ENCODE peak calls at places on chromosomes 4 and X, in ten cellular contexts. One of them, this sample, is unnamed.

GRCh38 chr4:125728568-125728967 is 413.8 kb downstream of the FAT4 start:
- DNase-seq in activated CD8-positive, alpha-beta memory T cell treated with anti-CD3 and anti-CD28 coated beads for 48 hours: no peak
- DNase-seq in Panc1: peak
- DNase-seq in RPMI7951: peak
- DNase-seq in ELR: peak
- DNase-seq in caudate nucleus: no peak
- DNase-seq in hippocampal formation: no peak
- DNase-seq in NCI-H2029: no peak
- DNase-seq in T-cell: no peak
- DNase-seq in IMR-90: peak
- DNase-seq in this sample: peak

GRCh38 chr4:146916479-146917076 is 29.1 kb downstream of the TTC29 start:
- DNase-seq in caudate nucleus: peak
- DNase-seq in hippocampal formation: no peak
- DNase-seq in ELR: peak
- DNase-seq in Panc1: peak
- DNase-seq in T-cell: no peak
- DNase-seq in activated CD8-positive, alpha-beta memory T cell treated with anti-CD3 and anti-CD28 coated beads for 48 hours: no peak
- DNase-seq in IMR-90: peak
- DNase-seq in RPMI7951: peak
- DNase-seq in NCI-H2029: peak
- DNase-seq in this sample: peak

GRCh38 chr4:141636077-141636770 is at the start of gene IL15:
- DNase-seq in caudate nucleus: no peak
- DNase-seq in IMR-90: peak
- DNase-seq in RPMI7951: peak
- DNase-seq in T-cell: peak
- DNase-seq in ELR: peak
- DNase-seq in hippocampal formation: peak
- DNase-seq in activated CD8-positive, alpha-beta memory T cell treated with anti-CD3 and anti-CD28 coated beads for 48 hours: peak
- DNase-seq in NCI-H2029: peak
- DNase-seq in Panc1: no peak
- DNase-seq in this sample: peak

GRCh38 chrX:51614353-51614752 is 4.4 kb downstream of the CENPVL3 start:
- DNase-seq in activated CD8-positive, alpha-beta memory T cell treated with anti-CD3 and anti-CD28 coated beads for 48 hours: no peak
- DNase-seq in Panc1: peak
- DNase-seq in NCI-H2029: no peak
- DNase-seq in T-cell: no peak
- DNase-seq in hippocampal formation: no peak
- DNase-seq in caudate nucleus: peak
- DNase-seq in IMR-90: peak
- DNase-seq in RPMI7951: peak
- DNase-seq in ELR: peak
- DNase-seq in this sample: no peak

GRCh38 chrX:47145408-47146120 is 543 bp downstream of the RBM10 start:
- DNase-seq in ELR: no peak
- DNase-seq in T-cell: peak
- DNase-seq in NCI-H2029: no peak
- DNase-seq in hippocampal formation: no peak
- DNase-seq in IMR-90: no peak
- DNase-seq in caudate nucleus: no peak
- DNase-seq in activated CD8-positive, alpha-beta memory T cell treated with anti-CD3 and anti-CD28 coated beads for 48 hours: no peak
- DNase-seq in Panc1: no peak
- DNase-seq in RPMI7951: no peak
- DNase-seq in this sample: no peak

GRCh38 chr4:22389240-22389871 is 126.5 kb downstream of the ADGRA3 start:
- DNase-seq in NCI-H2029: peak
- DNase-seq in RPMI7951: peak
- DNase-seq in caudate nucleus: peak
- DNase-seq in T-cell: peak
- DNase-seq in Panc1: peak
- DNase-seq in ELR: peak
- DNase-seq in IMR-90: peak
- DNase-seq in hippocampal formation: no peak
- DNase-seq in activated CD8-positive, alpha-beta memory T cell treated with anti-CD3 and anti-CD28 coated beads for 48 hours: no peak
- DNase-seq in this sample: peak

GRCh38 chr4:53706422-53707032 is 115.2 kb upstream of the LNX1 start:
- DNase-seq in Panc1: no peak
- DNase-seq in hippocampal formation: no peak
- DNase-seq in NCI-H2029: peak
- DNase-seq in IMR-90: peak
- DNase-seq in T-cell: no peak
- DNase-seq in ELR: peak
- DNase-seq in caudate nucleus: no peak
- DNase-seq in RPMI7951: peak
- DNase-seq in activated CD8-positive, alpha-beta memory T cell treated with anti-CD3 and anti-CD28 coated beads for 48 hours: no peak
- DNase-seq in this sample: no peak

GRCh38 chr4:155591201-155591600 is 75.4 kb upstream of the GUCY1A1 start:
- DNase-seq in RPMI7951: no peak
- DNase-seq in ELR: no peak
- DNase-seq in T-cell: no peak
- DNase-seq in Panc1: no peak
- DNase-seq in activated CD8-positive, alpha-beta memory T cell treated with anti-CD3 and anti-CD28 coated beads for 48 hours: no peak
- DNase-seq in caudate nucleus: no peak
- DNase-seq in IMR-90: no peak
- DNase-seq in NCI-H2029: no peak
- DNase-seq in hippocampal formation: no peak
- DNase-seq in this sample: no peak

GRCh38 chr4:165537028-165537648 is 158.3 kb downstream of the CPE start:
- DNase-seq in T-cell: no peak
- DNase-seq in hippocampal formation: no peak
- DNase-seq in caudate nucleus: no peak
- DNase-seq in IMR-90: peak
- DNase-seq in ELR: peak
- DNase-seq in activated CD8-positive, alpha-beta memory T cell treated with anti-CD3 and anti-CD28 coated beads for 48 hours: no peak
- DNase-seq in NCI-H2029: no peak
- DNase-seq in RPMI7951: peak
- DNase-seq in Panc1: peak
- DNase-seq in this sample: no peak

GRCh38 chrX:133403984-133404383 is 11.3 kb downstream of the GPC4 start:
- DNase-seq in hippocampal formation: no peak
- DNase-seq in RPMI7951: no peak
- DNase-seq in NCI-H2029: no peak
- DNase-seq in activated CD8-positive, alpha-beta memory T cell treated with anti-CD3 and anti-CD28 coated beads for 48 hours: no peak
- DNase-seq in IMR-90: no peak
- DNase-seq in Panc1: no peak
- DNase-seq in T-cell: no peak
- DNase-seq in ELR: no peak
- DNase-seq in caudate nucleus: no peak
- DNase-seq in this sample: no peak

GRCh38 chr4:86961605-86962295 is 26.9 kb downstream of the AFF1 start:
- DNase-seq in ELR: no peak
- DNase-seq in RPMI7951: peak
- DNase-seq in IMR-90: peak
- DNase-seq in hippocampal formation: no peak
- DNase-seq in activated CD8-positive, alpha-beta memory T cell treated with anti-CD3 and anti-CD28 coated beads for 48 hours: no peak
- DNase-seq in T-cell: no peak
- DNase-seq in caudate nucleus: no peak
- DNase-seq in Panc1: no peak
- DNase-seq in NCI-H2029: no peak
- DNase-seq in this sample: no peak

GRCh38 chr4:9867746-9868425 is 86.5 kb downstream of the DRD5 start:
- DNase-seq in NCI-H2029: peak
- DNase-seq in RPMI7951: no peak
- DNase-seq in IMR-90: no peak
- DNase-seq in ELR: no peak
- DNase-seq in T-cell: no peak
- DNase-seq in activated CD8-positive, alpha-beta memory T cell treated with anti-CD3 and anti-CD28 coated beads for 48 hours: no peak
- DNase-seq in hippocampal formation: no peak
- DNase-seq in caudate nucleus: no peak
- DNase-seq in Panc1: no peak
- DNase-seq in this sample: no peak

GRCh38 chr4:4677825-4678522 is 136.1 kb upstream of the STX18 start:
- DNase-seq in caudate nucleus: peak
- DNase-seq in RPMI7951: peak
- DNase-seq in NCI-H2029: no peak
- DNase-seq in IMR-90: peak
- DNase-seq in hippocampal formation: no peak
- DNase-seq in T-cell: no peak
- DNase-seq in ELR: peak
- DNase-seq in activated CD8-positive, alpha-beta memory T cell treated with anti-CD3 and anti-CD28 coated beads for 48 hours: no peak
- DNase-seq in Panc1: no peak
- DNase-seq in this sample: no peak

GRCh38 chr4:80265571-80266266 is 745 bp upstream of the FGF5 start:
- DNase-seq in NCI-H2029: no peak
- DNase-seq in ELR: peak
- DNase-seq in hippocampal formation: no peak
- DNase-seq in RPMI7951: peak
- DNase-seq in IMR-90: peak
- DNase-seq in Panc1: no peak
- DNase-seq in T-cell: no peak
- DNase-seq in activated CD8-positive, alpha-beta memory T cell treated with anti-CD3 and anti-CD28 coated beads for 48 hours: no peak
- DNase-seq in caudate nucleus: no peak
- DNase-seq in this sample: peak

GRCh38 chrX:6262959-6263358 is 34.3 kb upstream of the NLGN4X start:
- DNase-seq in IMR-90: no peak
- DNase-seq in T-cell: no peak
- DNase-seq in hippocampal formation: no peak
- DNase-seq in activated CD8-positive, alpha-beta memory T cell treated with anti-CD3 and anti-CD28 coated beads for 48 hours: no peak
- DNase-seq in ELR: no peak
- DNase-seq in RPMI7951: no peak
- DNase-seq in NCI-H2029: no peak
- DNase-seq in caudate nucleus: no peak
- DNase-seq in Panc1: no peak
- DNase-seq in this sample: no peak

GRCh38 chr4:40193018-40193571 is 3.7 kb upstream of the RHOH start:
- DNase-seq in Panc1: no peak
- DNase-seq in caudate nucleus: no peak
- DNase-seq in activated CD8-positive, alpha-beta memory T cell treated with anti-CD3 and anti-CD28 coated beads for 48 hours: no peak
- DNase-seq in hippocampal formation: no peak
- DNase-seq in T-cell: peak
- DNase-seq in ELR: no peak
- DNase-seq in IMR-90: no peak
- DNase-seq in NCI-H2029: no peak
- DNase-seq in RPMI7951: no peak
- DNase-seq in this sample: no peak

GRCh38 chrX:97405031-97405685 is 521.5 kb downstream of the RPA4 start:
- DNase-seq in hippocampal formation: no peak
- DNase-seq in T-cell: no peak
- DNase-seq in Panc1: no peak
- DNase-seq in NCI-H2029: no peak
- DNase-seq in RPMI7951: no peak
- DNase-seq in caudate nucleus: peak
- DNase-seq in IMR-90: peak
- DNase-seq in activated CD8-positive, alpha-beta memory T cell treated with anti-CD3 and anti-CD28 coated beads for 48 hours: no peak
- DNase-seq in ELR: no peak
- DNase-seq in this sample: no peak

GRCh38 chr4:116023049-116023448 is 909.6 kb upstream of the NDST4 start:
- DNase-seq in Panc1: no peak
- DNase-seq in ELR: no peak
- DNase-seq in caudate nucleus: no peak
- DNase-seq in hippocampal formation: no peak
- DNase-seq in T-cell: no peak
- DNase-seq in RPMI7951: no peak
- DNase-seq in activated CD8-positive, alpha-beta memory T cell treated with anti-CD3 and anti-CD28 coated beads for 48 hours: no peak
- DNase-seq in IMR-90: no peak
- DNase-seq in NCI-H2029: no peak
- DNase-seq in this sample: no peak

GRCh38 chrX:2828404-2829065 is at the start of gene GYG2:
- DNase-seq in hippocampal formation: no peak
- DNase-seq in IMR-90: peak
- DNase-seq in caudate nucleus: no peak
- DNase-seq in ELR: peak
- DNase-seq in NCI-H2029: no peak
- DNase-seq in Panc1: no peak
- DNase-seq in RPMI7951: peak
- DNase-seq in T-cell: no peak
- DNase-seq in activated CD8-positive, alpha-beta memory T cell treated with anti-CD3 and anti-CD28 coated beads for 48 hours: no peak
- DNase-seq in this sample: no peak

GRCh38 chr4:89486042-89486441 is 178.4 kb upstream of the GPRIN3 start:
- DNase-seq in T-cell: no peak
- DNase-seq in IMR-90: peak
- DNase-seq in Panc1: no peak
- DNase-seq in ELR: peak
- DNase-seq in hippocampal formation: no peak
- DNase-seq in NCI-H2029: no peak
- DNase-seq in RPMI7951: peak
- DNase-seq in caudate nucleus: no peak
- DNase-seq in activated CD8-positive, alpha-beta memory T cell treated with anti-CD3 and anti-CD28 coated beads for 48 hours: no peak
- DNase-seq in this sample: no peak

GRCh38 chrX:8289523-8289922 is 118.5 kb upstream of the VCX2 start:
- DNase-seq in IMR-90: no peak
- DNase-seq in hippocampal formation: no peak
- DNase-seq in caudate nucleus: no peak
- DNase-seq in Panc1: no peak
- DNase-seq in activated CD8-positive, alpha-beta memory T cell treated with anti-CD3 and anti-CD28 coated beads for 48 hours: no peak
- DNase-seq in NCI-H2029: no peak
- DNase-seq in ELR: peak
- DNase-seq in T-cell: no peak
- DNase-seq in RPMI7951: no peak
- DNase-seq in this sample: no peak

GRCh38 chr4:90030953-90031352 is 96.2 kb upstream of the CCSER1 start:
- DNase-seq in caudate nucleus: no peak
- DNase-seq in activated CD8-positive, alpha-beta memory T cell treated with anti-CD3 and anti-CD28 coated beads for 48 hours: no peak
- DNase-seq in IMR-90: no peak
- DNase-seq in NCI-H2029: no peak
- DNase-seq in hippocampal formation: no peak
- DNase-seq in RPMI7951: no peak
- DNase-seq in Panc1: no peak
- DNase-seq in T-cell: no peak
- DNase-seq in ELR: no peak
- DNase-seq in this sample: no peak

GRCh38 chr4:56861365-56861764 is 39.9 kb upstream of the SPINK2 start:
- DNase-seq in caudate nucleus: no peak
- DNase-seq in activated CD8-positive, alpha-beta memory T cell treated with anti-CD3 and anti-CD28 coated beads for 48 hours: no peak
- DNase-seq in hippocampal formation: no peak
- DNase-seq in Panc1: no peak
- DNase-seq in ELR: peak
- DNase-seq in NCI-H2029: no peak
- DNase-seq in IMR-90: peak
- DNase-seq in T-cell: no peak
- DNase-seq in RPMI7951: peak
- DNase-seq in this sample: no peak

GRCh38 chrX:145826466-145826865 is 8.8 kb downstream of the SLITRK2 start:
- DNase-seq in Panc1: no peak
- DNase-seq in hippocampal formation: no peak
- DNase-seq in RPMI7951: no peak
- DNase-seq in T-cell: no peak
- DNase-seq in NCI-H2029: no peak
- DNase-seq in IMR-90: no peak
- DNase-seq in activated CD8-positive, alpha-beta memory T cell treated with anti-CD3 and anti-CD28 coated beads for 48 hours: no peak
- DNase-seq in ELR: no peak
- DNase-seq in caudate nucleus: no peak
- DNase-seq in this sample: no peak

GRCh38 chrX:37697169-37697760 is 11.7 kb downstream of the XK start:
- DNase-seq in Panc1: no peak
- DNase-seq in RPMI7951: no peak
- DNase-seq in NCI-H2029: peak
- DNase-seq in activated CD8-positive, alpha-beta memory T cell treated with anti-CD3 and anti-CD28 coated beads for 48 hours: no peak
- DNase-seq in caudate nucleus: no peak
- DNase-seq in IMR-90: no peak
- DNase-seq in T-cell: no peak
- DNase-seq in hippocampal formation: no peak
- DNase-seq in ELR: no peak
- DNase-seq in this sample: no peak

GRCh38 chrX:33128048-33128805 is 83.1 kb downstream of the DMD start:
- DNase-seq in NCI-H2029: no peak
- DNase-seq in ELR: no peak
- DNase-seq in IMR-90: no peak
- DNase-seq in Panc1: no peak
- DNase-seq in T-cell: no peak
- DNase-seq in activated CD8-positive, alpha-beta memory T cell treated with anti-CD3 and anti-CD28 coated beads for 48 hours: no peak
- DNase-seq in RPMI7951: no peak
- DNase-seq in hippocampal formation: no peak
- DNase-seq in caudate nucleus: no peak
- DNase-seq in this sample: no peak

GRCh38 chr4:8160572-8160971 is 2.0 kb upstream of the ABLIM2 start:
- DNase-seq in ELR: no peak
- DNase-seq in Panc1: no peak
- DNase-seq in T-cell: no peak
- DNase-seq in hippocampal formation: no peak
- DNase-seq in activated CD8-positive, alpha-beta memory T cell treated with anti-CD3 and anti-CD28 coated beads for 48 hours: no peak
- DNase-seq in RPMI7951: no peak
- DNase-seq in IMR-90: no peak
- DNase-seq in caudate nucleus: no peak
- DNase-seq in NCI-H2029: no peak
- DNase-seq in this sample: no peak

GRCh38 chr4:152850377-152850776 is 70.6 kb downstream of the ARFIP1 start:
- DNase-seq in hippocampal formation: no peak
- DNase-seq in IMR-90: peak
- DNase-seq in ELR: peak
- DNase-seq in RPMI7951: peak
- DNase-seq in activated CD8-positive, alpha-beta memory T cell treated with anti-CD3 and anti-CD28 coated beads for 48 hours: no peak
- DNase-seq in caudate nucleus: no peak
- DNase-seq in Panc1: peak
- DNase-seq in NCI-H2029: no peak
- DNase-seq in T-cell: peak
- DNase-seq in this sample: peak

This sample was measured in PC-9.